ENCODE peak calls at places on chromosomes 12 and 14, in five cellular contexts. I, T, N, C and W are unnamed samples.

GRCh38 chr14:55780156-55780946 is 200.3 kb downstream of the KTN1 start:
- DNase-seq in C (peak; percentile 78), T (peak; percentile 35), I (no peak), N (no peak), W (no peak)

GRCh38 chr12:57216931-57217871 is 607 bp downstream of the NXPH4 start:
- DNase-seq in I (no peak), C (no peak), N (no peak), T (no peak), W (no peak)

GRCh38 chr14:70027785-70028428 is 148.7 kb downstream of the SMOC1 start:
- DNase-seq in I (peak; percentile 76), T (peak; percentile 55), C (peak; percentile 81), N (peak; percentile 55), W (peak; percentile 95)

GRCh38 chr14:87049886-87050820 is 942.8 kb downstream of the GALC start:
- DNase-seq in T (peak; percentile 20), I (no peak), N (no peak), C (no peak), W (no peak)

GRCh38 chr12:124720687-124721500 is 142.8 kb downstream of the SCARB1 start:
- DNase-seq in I (peak; percentile 88), C (peak; percentile 68), N (no peak), T (peak; percentile 59), W (peak; percentile 53)

GRCh38 chr14:35159742-35160409 is 37.5 kb downstream of the PRORP start:
- DNase-seq in T (peak; percentile 88), C (no peak), I (no peak), N (no peak), W (no peak)

GRCh38 chr12:96371787-96372699 is 28.2 kb downstream of the CDK17 start:
- DNase-seq in T (no peak), I (no peak), N (no peak), C (no peak), W (no peak)

GRCh38 chr12:37546901-37547475 is 769.6 kb upstream of the ALG10B start:
- DNase-seq in N (no peak), I (no peak), T (no peak), C (no peak), W (no peak)

GRCh38 chr12:98419101-98419794 is 96.1 kb upstream of the TMPO start:
- DNase-seq in I (no peak), T (no peak), C (no peak), N (no peak), W (no peak)

GRCh38 chr12:53052419-53053222 is 2.8 kb downstream of the TNS2 start:
- DNase-seq in N (peak; percentile 97), I (peak; percentile 97), T (peak; percentile 77), C (peak; percentile 92), W (peak; percentile 93)

GRCh38 chr12:110750784-110751461 is 8.2 kb upstream of the PPP1CC start:
- DNase-seq in T (no peak), I (peak; percentile 69), C (no peak), N (no peak), W (no peak)

GRCh38 chr12:11804130-11804529 is 154.7 kb downstream of the ETV6 start:
- DNase-seq in T (no peak), C (no peak), I (no peak), N (no peak), W (no peak)

GRCh38 chr12:117342682-117343081 is 18.7 kb downstream of the NOS1 start:
- DNase-seq in N (no peak), C (no peak), T (peak; percentile 61), I (no peak), W (no peak)

GRCh38 chr14:103382375-103382774 is 2.8 kb upstream of the MARK3 start:
- DNase-seq in N (no peak), I (no peak), C (no peak), T (peak; percentile 35), W (peak; percentile 47)

GRCh38 chr12:95547522-95548055 is 3.7 kb downstream of the USP44 start:
- DNase-seq in T (no peak), C (no peak), N (no peak), I (no peak), W (peak; percentile 49)

GRCh38 chr12:12017798-12018197 is 52.9 kb upstream of the BCL2L14 start:
- DNase-seq in C (no peak), I (no peak), N (no peak), T (no peak), W (no peak)

GRCh38 chr12:116459921-116460666 is 99.1 kb upstream of the MAP1LC3B2 start:
- DNase-seq in C (no peak), T (no peak), N (no peak), I (no peak), W (no peak)

GRCh38 chr14:91770185-91770584 is 38.3 kb upstream of the CATSPERB start:
- DNase-seq in I (no peak), T (no peak), C (no peak), N (no peak), W (no peak)

GRCh38 chr12:45730842-45731336 is 1.4 kb downstream of the ARID2 start:
- DNase-seq in C (no peak), T (no peak), N (peak; percentile 14), I (no peak), W (no peak)

DNA sequence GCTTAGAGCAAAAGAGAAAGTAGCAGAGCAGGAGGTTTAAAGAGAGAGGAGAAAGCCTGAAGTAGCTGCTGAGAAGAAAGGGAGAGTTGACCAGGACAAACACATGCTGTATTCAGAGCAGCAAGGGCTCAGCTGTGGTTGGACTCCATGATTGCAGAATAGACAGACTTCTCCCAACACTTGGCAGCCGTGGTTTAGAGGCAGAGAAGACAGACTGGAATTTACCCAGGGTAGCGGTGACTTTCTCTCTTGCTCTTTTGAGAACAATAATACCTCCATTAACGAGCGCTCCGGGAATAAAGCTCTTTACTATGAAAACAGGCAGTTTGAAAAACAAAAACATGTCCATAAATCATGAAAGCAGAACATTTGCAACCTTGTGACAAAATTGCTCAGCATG is 21.4 kb upstream of the IGF1 start:
- DNase-seq in N (no peak), I (peak; percentile 68), C (no peak), T (no peak), W (no peak)
- H3K27ac ChIP-seq in N (no peak overlapping the region), I (no peak overlapping the region), C (no peak overlapping the region), T (no peak overlapping the region), W (no peak overlapping the region)

DNA sequence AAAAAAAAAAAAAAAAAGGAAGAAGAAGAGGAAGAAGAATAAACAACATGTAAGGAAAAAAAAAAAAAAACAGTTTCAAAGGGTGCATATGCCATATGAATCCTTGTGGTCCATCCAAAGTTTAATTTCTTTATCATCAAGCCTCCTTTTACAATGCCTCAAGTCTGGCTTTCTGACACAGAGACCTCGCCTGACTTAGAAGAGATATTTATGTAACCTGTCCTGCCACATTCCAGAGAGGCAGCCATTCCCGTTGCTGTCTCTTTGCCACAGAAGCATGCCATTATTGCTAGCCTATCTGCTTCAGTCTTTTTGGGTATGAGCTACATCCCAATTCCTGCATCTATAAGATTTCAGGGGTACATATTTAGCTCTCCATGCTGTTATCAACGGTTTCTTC is 596.7 kb upstream of the ATP2B1 start:
- DNase-seq in T (no peak), C (no peak), N (no peak), I (no peak), W (no peak)
- TF ChIP-seq EP300 in T (no peak), C (no peak), N (no peak), I (no peak), W (no peak)

GRCh38 chr14:58298477-58298879 is at the start of gene ARID4A:
- DNase-seq in I (peak; percentile 98), N (peak; percentile 89), C (peak; percentile 87), T (no peak), W (peak; percentile 90)
- TF ChIP-seq POLR2A in I (peak; percentile 95), N (peak; percentile 87), C (no peak), T (peak; percentile 68), W (peak; percentile 94)

DNA sequence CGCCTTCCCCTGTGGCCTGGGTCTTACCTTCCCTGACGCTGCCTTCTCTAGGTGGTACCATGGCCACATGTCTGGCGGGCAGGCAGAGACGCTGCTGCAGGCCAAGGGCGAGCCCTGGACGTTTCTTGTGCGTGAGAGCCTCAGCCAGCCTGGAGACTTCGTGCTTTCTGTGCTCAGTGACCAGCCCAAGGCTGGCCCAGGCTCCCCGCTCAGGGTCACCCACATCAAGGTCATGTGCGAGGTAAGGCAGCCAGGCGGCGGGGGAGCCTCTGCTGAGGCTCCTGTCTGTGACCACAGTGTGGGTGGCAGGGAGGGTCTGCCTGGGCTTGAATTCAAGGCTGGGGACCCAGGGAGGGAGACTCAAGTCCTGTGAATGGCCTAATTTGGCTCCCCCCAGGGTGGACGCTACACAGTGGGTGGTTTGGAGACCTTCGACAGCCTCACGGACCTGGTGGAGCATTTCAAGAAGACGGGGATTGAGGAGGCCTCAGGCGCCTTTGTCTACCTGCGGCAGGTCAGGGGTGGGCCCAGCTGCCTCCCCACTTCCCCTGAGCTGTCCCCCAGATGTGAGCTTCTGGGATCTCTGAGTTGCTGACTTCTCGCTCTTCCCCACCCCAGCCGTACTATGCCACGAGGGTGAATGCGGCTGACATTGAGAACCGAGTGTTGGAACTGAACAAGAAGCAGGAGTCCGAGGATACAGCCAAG is 3.8 kb downstream of the PTPN6 start:
- DNase-seq in C (no peak), N (no peak), I (peak; percentile 60), T (no peak), W (no peak)
- H3K27ac ChIP-seq in C (peak overlapping the region; percentile 43), N (no peak overlapping the region), I (no peak overlapping the region), T (no peak overlapping the region), W (peak overlapping the region; percentile 81)

DNA sequence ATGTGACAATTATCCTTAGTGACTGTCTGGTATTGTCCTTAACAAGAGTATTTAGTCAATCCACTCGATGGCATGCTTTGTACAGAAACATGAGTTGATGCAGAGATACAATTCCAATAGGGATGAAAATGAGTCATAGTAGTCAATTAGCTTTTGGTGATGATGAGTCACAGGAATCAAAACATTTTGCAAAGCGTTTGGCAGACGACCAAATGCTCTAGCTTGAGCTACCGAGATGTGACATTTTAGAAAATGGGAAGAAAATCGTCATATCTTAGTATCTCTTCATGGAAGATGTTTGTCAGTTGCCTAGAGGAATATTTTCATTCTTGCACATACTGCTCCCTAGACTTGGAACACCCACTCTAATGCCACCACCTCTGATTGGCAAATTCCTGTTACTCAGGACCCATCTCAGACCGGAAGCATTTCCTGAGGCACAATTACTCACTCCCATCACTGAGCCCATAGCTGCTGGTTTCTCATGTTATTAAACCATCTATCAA is 95.0 kb downstream of the LMNTD1 start:
- DNase-seq in N (no peak), T (peak; percentile 68), I (no peak), C (no peak), W (no peak)
- TF ChIP-seq EP300 in N (no peak), T (no peak), I (no peak), C (no peak), W (no peak)

DNA sequence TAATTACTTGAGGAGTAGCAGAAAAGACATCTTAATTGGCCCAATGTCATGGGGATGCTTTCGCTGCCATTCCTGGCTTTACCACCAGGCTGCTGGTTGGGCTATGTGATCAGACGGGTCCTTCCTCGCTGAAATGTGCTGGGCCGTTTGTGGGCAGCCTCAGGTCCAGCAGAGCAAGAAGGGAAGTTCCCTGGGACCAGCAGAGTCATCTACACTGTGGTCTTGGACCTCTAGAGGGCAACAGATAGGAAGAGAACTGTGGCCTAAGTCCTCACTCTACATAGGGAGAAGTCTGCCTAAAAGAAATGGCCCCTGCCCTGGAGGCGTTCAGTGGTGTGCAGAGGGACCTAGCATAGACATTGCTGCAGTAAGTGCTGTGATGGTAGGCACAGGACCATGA is 10.9 kb downstream of the EVL start:
- DNase-seq in T (peak; percentile 45), I (no peak), C (no peak), N (no peak), W (peak; percentile 60)
- TF ChIP-seq POLR2A in T (no peak), I (no peak), C (no peak), N (no peak), W (no peak)